ENCODE peak calls at places on chromosomes 3 and 15, in ten cellular contexts. One of them, this sample, is unnamed.
A peak's percentile ranks its signal among the peaks of the same experiment; 100 is the strongest.

GRCh38 chr15:39300451-39301153 is 280.3 kb upstream of the THBS1 start:
- DNase-seq in KG1: no peak
- DNase-seq in substantia nigra: no peak
- DNase-seq in neural progenitor cell: no peak
- DNase-seq in RCC 7860: peak; percentile 74
- DNase-seq in NCI-H345: no peak
- DNase-seq in NCI-H1436: no peak
- DNase-seq in SHP77: no peak
- DNase-seq in ACHN: peak; percentile 53
- DNase-seq in SK-N-SH: no peak
- DNase-seq in this sample: no peak

GRCh38 chr3:64319391-64319790 is 94.1 kb upstream of the PRICKLE2 start:
- DNase-seq in substantia nigra: no peak
- DNase-seq in SK-N-SH: no peak
- DNase-seq in ACHN: no peak
- DNase-seq in RCC 7860: no peak
- DNase-seq in KG1: no peak
- DNase-seq in neural progenitor cell: peak; percentile 53
- DNase-seq in NCI-H345: no peak
- DNase-seq in SHP77: no peak
- DNase-seq in NCI-H1436: no peak
- DNase-seq in this sample: no peak

GRCh38 chr3:122247825-122248185 is 64.3 kb downstream of the CASR start:
- DNase-seq in substantia nigra: no peak
- DNase-seq in KG1: no peak
- DNase-seq in neural progenitor cell: no peak
- DNase-seq in SHP77: no peak
- DNase-seq in RCC 7860: no peak
- DNase-seq in ACHN: no peak
- DNase-seq in NCI-H1436: no peak
- DNase-seq in SK-N-SH: no peak
- DNase-seq in NCI-H345: peak; percentile 65
- DNase-seq in this sample: no peak

GRCh38 chr3:129449279-129450115 is 9.5 kb downstream of the IFT122 start:
- DNase-seq in SK-N-SH: no peak
- DNase-seq in neural progenitor cell: peak; percentile 38
- DNase-seq in RCC 7860: no peak
- DNase-seq in SHP77: no peak
- DNase-seq in NCI-H1436: no peak
- DNase-seq in ACHN: no peak
- DNase-seq in KG1: no peak
- DNase-seq in NCI-H345: no peak
- DNase-seq in substantia nigra: no peak
- DNase-seq in this sample: no peak

GRCh38 chr15:99552111-99552510 is 13.7 kb upstream of the MEF2A start:
- DNase-seq in RCC 7860: no peak
- DNase-seq in SHP77: no peak
- DNase-seq in KG1: no peak
- DNase-seq in ACHN: no peak
- DNase-seq in NCI-H1436: no peak
- DNase-seq in NCI-H345: no peak
- DNase-seq in neural progenitor cell: no peak
- DNase-seq in substantia nigra: no peak
- DNase-seq in SK-N-SH: no peak
- DNase-seq in this sample: no peak

GRCh38 chr3:17081520-17081919 is 196.8 kb downstream of the PLCL2 start:
- DNase-seq in NCI-H1436: no peak
- DNase-seq in KG1: no peak
- DNase-seq in SHP77: no peak
- DNase-seq in SK-N-SH: no peak
- DNase-seq in RCC 7860: no peak
- DNase-seq in neural progenitor cell: no peak
- DNase-seq in substantia nigra: no peak
- DNase-seq in NCI-H345: no peak
- DNase-seq in ACHN: no peak
- DNase-seq in this sample: no peak

GRCh38 chr15:40106203-40107161 is 2.2 kb downstream of the BMF start:
- DNase-seq in substantia nigra: no peak
- DNase-seq in neural progenitor cell: peak; percentile 95
- DNase-seq in NCI-H345: peak; percentile 27
- DNase-seq in SK-N-SH: no peak
- DNase-seq in SHP77: no peak
- DNase-seq in KG1: no peak
- DNase-seq in NCI-H1436: no peak
- DNase-seq in ACHN: no peak
- DNase-seq in RCC 7860: no peak
- DNase-seq in this sample: peak; percentile 39

GRCh38 chr3:123440181-123440580 is 8.7 kb downstream of the ADCY5 start:
- DNase-seq in KG1: no peak
- DNase-seq in RCC 7860: no peak
- DNase-seq in ACHN: no peak
- DNase-seq in SK-N-SH: no peak
- DNase-seq in NCI-H1436: no peak
- DNase-seq in substantia nigra: peak; percentile 71
- DNase-seq in SHP77: no peak
- DNase-seq in neural progenitor cell: no peak
- DNase-seq in NCI-H345: no peak
- DNase-seq in this sample: no peak

GRCh38 chr15:93271871-93272270 is 182.9 kb upstream of the RGMA start:
- DNase-seq in NCI-H345: no peak
- DNase-seq in KG1: no peak
- DNase-seq in NCI-H1436: no peak
- DNase-seq in neural progenitor cell: no peak
- DNase-seq in RCC 7860: no peak
- DNase-seq in SHP77: no peak
- DNase-seq in ACHN: no peak
- DNase-seq in substantia nigra: no peak
- DNase-seq in SK-N-SH: no peak
- DNase-seq in this sample: no peak

GRCh38 chr3:30347679-30348216 is 258.7 kb upstream of the TGFBR2 start:
- DNase-seq in SK-N-SH: no peak
- DNase-seq in SHP77: no peak
- DNase-seq in NCI-H345: no peak
- DNase-seq in KG1: no peak
- DNase-seq in ACHN: no peak
- DNase-seq in substantia nigra: no peak
- DNase-seq in RCC 7860: peak; percentile 86
- DNase-seq in NCI-H1436: no peak
- DNase-seq in neural progenitor cell: no peak
- DNase-seq in this sample: no peak

GRCh38 chr3:150766742-150767141 is 3.8 kb upstream of the SIAH2 start:
- DNase-seq in SHP77: no peak
- DNase-seq in neural progenitor cell: no peak
- DNase-seq in RCC 7860: no peak
- DNase-seq in NCI-H345: no peak
- DNase-seq in SK-N-SH: no peak
- DNase-seq in ACHN: no peak
- DNase-seq in substantia nigra: no peak
- DNase-seq in KG1: no peak
- DNase-seq in NCI-H1436: no peak
- DNase-seq in this sample: no peak

GRCh38 chr15:73935547-73935946 is 9.3 kb downstream of the LOXL1 start:
- DNase-seq in KG1: no peak
- DNase-seq in ACHN: no peak
- DNase-seq in SHP77: no peak
- DNase-seq in SK-N-SH: no peak
- DNase-seq in neural progenitor cell: peak; percentile 80
- DNase-seq in NCI-H345: no peak
- DNase-seq in NCI-H1436: no peak
- DNase-seq in substantia nigra: no peak
- DNase-seq in RCC 7860: no peak
- DNase-seq in this sample: peak; percentile 30

GRCh38 chr3:86229086-86229774 is 761.7 kb downstream of the VGLL3 start:
- DNase-seq in NCI-H1436: no peak
- DNase-seq in substantia nigra: no peak
- DNase-seq in KG1: no peak
- DNase-seq in RCC 7860: no peak
- DNase-seq in SHP77: no peak
- DNase-seq in SK-N-SH: no peak
- DNase-seq in neural progenitor cell: no peak
- DNase-seq in NCI-H345: no peak
- DNase-seq in ACHN: no peak
- DNase-seq in this sample: no peak

GRCh38 chr3:46107682-46108081 is 80.4 kb upstream of the XCR1 start:
- DNase-seq in neural progenitor cell: no peak
- DNase-seq in SHP77: no peak
- DNase-seq in RCC 7860: no peak
- DNase-seq in substantia nigra: no peak
- DNase-seq in ACHN: no peak
- DNase-seq in NCI-H1436: no peak
- DNase-seq in NCI-H345: no peak
- DNase-seq in KG1: no peak
- DNase-seq in SK-N-SH: no peak
- DNase-seq in this sample: no peak

GRCh38 chr3:139323146-139323545 is 20.7 kb upstream of the MRPS22 start:
- DNase-seq in RCC 7860: no peak
- DNase-seq in NCI-H1436: no peak
- DNase-seq in KG1: no peak
- DNase-seq in SK-N-SH: no peak
- DNase-seq in SHP77: no peak
- DNase-seq in ACHN: no peak
- DNase-seq in neural progenitor cell: no peak
- DNase-seq in NCI-H345: no peak
- DNase-seq in substantia nigra: no peak
- DNase-seq in this sample: no peak

GRCh38 chr3:128190501-128190900 is 37.2 kb downstream of the EEFSEC start:
- DNase-seq in ACHN: no peak
- DNase-seq in NCI-H345: no peak
- DNase-seq in SHP77: no peak
- DNase-seq in RCC 7860: no peak
- DNase-seq in neural progenitor cell: no peak
- DNase-seq in substantia nigra: no peak
- DNase-seq in NCI-H1436: no peak
- DNase-seq in SK-N-SH: no peak
- DNase-seq in KG1: no peak
- DNase-seq in this sample: no peak

GRCh38 chr15:89194608-89195007 is 26.8 kb downstream of the RLBP1 start:
- DNase-seq in NCI-H345: no peak
- DNase-seq in RCC 7860: no peak
- DNase-seq in ACHN: no peak
- DNase-seq in NCI-H1436: no peak
- DNase-seq in substantia nigra: no peak
- DNase-seq in SHP77: no peak
- DNase-seq in KG1: no peak
- DNase-seq in SK-N-SH: no peak
- DNase-seq in neural progenitor cell: no peak
- DNase-seq in this sample: no peak

GRCh38 chr3:2420919-2421318 is 322.3 kb downstream of the CNTN4 start:
- DNase-seq in NCI-H345: no peak
- DNase-seq in KG1: no peak
- DNase-seq in SHP77: no peak
- DNase-seq in substantia nigra: no peak
- DNase-seq in neural progenitor cell: no peak
- DNase-seq in RCC 7860: no peak
- DNase-seq in ACHN: no peak
- DNase-seq in SK-N-SH: no peak
- DNase-seq in NCI-H1436: no peak
- DNase-seq in this sample: no peak

GRCh38 chr15:41512078-41512394 is 1.6 kb downstream of the LTK start:
- DNase-seq in NCI-H1436: no peak
- DNase-seq in ACHN: no peak
- DNase-seq in RCC 7860: no peak
- DNase-seq in SHP77: no peak
- DNase-seq in KG1: no peak
- DNase-seq in neural progenitor cell: no peak
- DNase-seq in SK-N-SH: no peak
- DNase-seq in substantia nigra: no peak
- DNase-seq in NCI-H345: no peak
- DNase-seq in this sample: no peak

GRCh38 chr15:66115568-66116206 is 137.9 kb downstream of the MEGF11 start:
- DNase-seq in KG1: no peak
- DNase-seq in substantia nigra: no peak
- DNase-seq in neural progenitor cell: no peak
- DNase-seq in SHP77: no peak
- DNase-seq in RCC 7860: no peak
- DNase-seq in ACHN: no peak
- DNase-seq in NCI-H1436: peak; percentile 26
- DNase-seq in NCI-H345: no peak
- DNase-seq in SK-N-SH: no peak
- DNase-seq in this sample: no peak

GRCh38 chr15:88396382-88396781 is 70.8 kb downstream of the MRPL46 start:
- DNase-seq in RCC 7860: no peak
- DNase-seq in NCI-H1436: no peak
- DNase-seq in SHP77: no peak
- DNase-seq in KG1: no peak
- DNase-seq in ACHN: no peak
- DNase-seq in NCI-H345: no peak
- DNase-seq in SK-N-SH: no peak
- DNase-seq in substantia nigra: no peak
- DNase-seq in neural progenitor cell: peak; percentile 45
- DNase-seq in this sample: no peak

GRCh38 chr3:195847061-195847950 is 35.6 kb upstream of the MUC4 start:
- DNase-seq in KG1: no peak
- DNase-seq in neural progenitor cell: no peak
- DNase-seq in ACHN: peak; percentile 68
- DNase-seq in SHP77: no peak
- DNase-seq in NCI-H345: no peak
- DNase-seq in RCC 7860: peak; percentile 94
- DNase-seq in NCI-H1436: no peak
- DNase-seq in SK-N-SH: no peak
- DNase-seq in substantia nigra: no peak
- DNase-seq in this sample: no peak

GRCh38 chr15:51971353-51972133 is at the start of gene LEO1:
- DNase-seq in NCI-H1436: peak; percentile 97
- DNase-seq in ACHN: peak; percentile 95
- DNase-seq in neural progenitor cell: peak; percentile 99
- DNase-seq in RCC 7860: peak; percentile 91
- DNase-seq in NCI-H345: peak; percentile 95
- DNase-seq in SK-N-SH: peak; percentile 89
- DNase-seq in KG1: peak; percentile 96
- DNase-seq in substantia nigra: peak; percentile 86
- DNase-seq in SHP77: peak; percentile 94
- DNase-seq in this sample: peak; percentile 97

GRCh38 chr3:189041482-189042090 is 130.2 kb upstream of the TPRG1 start:
- DNase-seq in SHP77: peak; percentile 55
- DNase-seq in NCI-H345: peak; percentile 26
- DNase-seq in NCI-H1436: peak; percentile 86
- DNase-seq in RCC 7860: peak; percentile 25
- DNase-seq in neural progenitor cell: peak; percentile 77
- DNase-seq in substantia nigra: no peak
- DNase-seq in SK-N-SH: peak; percentile 9
- DNase-seq in ACHN: peak; percentile 50
- DNase-seq in KG1: no peak
- DNase-seq in this sample: no peak

GRCh38 chr3:173510565-173510964 is 113.0 kb downstream of the NLGN1 start:
- DNase-seq in SK-N-SH: no peak
- DNase-seq in SHP77: no peak
- DNase-seq in substantia nigra: no peak
- DNase-seq in ACHN: no peak
- DNase-seq in NCI-H345: peak; percentile 0
- DNase-seq in RCC 7860: no peak
- DNase-seq in NCI-H1436: no peak
- DNase-seq in KG1: no peak
- DNase-seq in neural progenitor cell: no peak
- DNase-seq in this sample: no peak

GRCh38 chr15:63052961-63053698 is 10.6 kb downstream of the TPM1 start:
- DNase-seq in neural progenitor cell: peak; percentile 53
- DNase-seq in substantia nigra: no peak
- DNase-seq in SK-N-SH: peak; percentile 44
- DNase-seq in SHP77: no peak
- DNase-seq in NCI-H1436: no peak
- DNase-seq in NCI-H345: no peak
- DNase-seq in ACHN: peak; percentile 37
- DNase-seq in KG1: no peak
- DNase-seq in RCC 7860: peak; percentile 50
- DNase-seq in this sample: no peak

GRCh38 chr3:46695177-46695961 is 1.9 kb upstream of the ALS2CL start:
- DNase-seq in RCC 7860: peak; percentile 53
- DNase-seq in substantia nigra: no peak
- DNase-seq in NCI-H345: peak; percentile 3
- DNase-seq in KG1: peak; percentile 50
- DNase-seq in SK-N-SH: peak; percentile 47
- DNase-seq in ACHN: peak; percentile 33
- DNase-seq in neural progenitor cell: peak; percentile 64
- DNase-seq in SHP77: no peak
- DNase-seq in NCI-H1436: no peak
- DNase-seq in this sample: no peak

GRCh38 chr3:61420136-61420759 is 141.1 kb upstream of the PTPRG start:
- DNase-seq in NCI-H345: no peak
- DNase-seq in ACHN: no peak
- DNase-seq in KG1: no peak
- DNase-seq in RCC 7860: no peak
- DNase-seq in neural progenitor cell: no peak
- DNase-seq in substantia nigra: no peak
- DNase-seq in SHP77: no peak
- DNase-seq in NCI-H1436: no peak
- DNase-seq in SK-N-SH: no peak
- DNase-seq in this sample: no peak

This sample was measured in NCI-H510A.